ENCODE peak calls at places on chromosomes 5 and 9, in ten cellular contexts. One of them, this sample, is unnamed.

GRCh38 chr5:116650544-116650943 is 75.9 kb upstream of the SEMA6A start:
- DNase-seq in endothelial cell: no peak
- DNase-seq in BJ: no peak
- DNase-seq in AG04450: no peak
- DNase-seq in hepatocyte: no peak
- DNase-seq in AG09319: no peak
- DNase-seq in lung: no peak
- DNase-seq in glutamatergic neuron: no peak
- DNase-seq in Calu3: no peak
- DNase-seq in GM23338: no peak
- DNase-seq in this sample: no peak

GRCh38 chr9:135619599-135619886 is 19.8 kb downstream of the GLT6D1 start:
- DNase-seq in AG04450: no peak
- DNase-seq in lung: no peak
- DNase-seq in BJ: no peak
- DNase-seq in hepatocyte: no peak
- DNase-seq in glutamatergic neuron: no peak
- DNase-seq in AG09319: no peak
- DNase-seq in endothelial cell: no peak
- DNase-seq in Calu3: no peak
- DNase-seq in GM23338: no peak
- DNase-seq in this sample: no peak

GRCh38 chr9:128159073-128159783 is 837 bp upstream of the BBLN start:
- DNase-seq in lung: peak; percentile 40
- DNase-seq in BJ: no peak
- DNase-seq in AG04450: no peak
- DNase-seq in endothelial cell: no peak
- DNase-seq in GM23338: no peak
- DNase-seq in glutamatergic neuron: no peak
- DNase-seq in AG09319: no peak
- DNase-seq in Calu3: no peak
- DNase-seq in hepatocyte: no peak
- DNase-seq in this sample: no peak

GRCh38 chr9:95344735-95345134 is 27.2 kb upstream of the FANCC start:
- DNase-seq in AG04450: no peak
- DNase-seq in glutamatergic neuron: no peak
- DNase-seq in Calu3: no peak
- DNase-seq in endothelial cell: no peak
- DNase-seq in hepatocyte: no peak
- DNase-seq in AG09319: no peak
- DNase-seq in lung: no peak
- DNase-seq in GM23338: no peak
- DNase-seq in BJ: no peak
- DNase-seq in this sample: no peak

GRCh38 chr9:134597957-134598883 is 43.4 kb upstream of the COL5A1 start:
- DNase-seq in BJ: no peak
- DNase-seq in hepatocyte: peak; percentile 62
- DNase-seq in endothelial cell: peak; percentile 12
- DNase-seq in AG09319: no peak
- DNase-seq in Calu3: no peak
- DNase-seq in glutamatergic neuron: no peak
- DNase-seq in AG04450: no peak
- DNase-seq in GM23338: no peak
- DNase-seq in lung: peak; percentile 26
- DNase-seq in this sample: no peak

GRCh38 chr9:133998915-133999580 is 6.9 kb upstream of the VAV2 start:
- DNase-seq in Calu3: no peak
- DNase-seq in AG09319: no peak
- DNase-seq in AG04450: no peak
- DNase-seq in endothelial cell: no peak
- DNase-seq in glutamatergic neuron: no peak
- DNase-seq in GM23338: no peak
- DNase-seq in lung: no peak
- DNase-seq in hepatocyte: no peak
- DNase-seq in BJ: no peak
- DNase-seq in this sample: no peak

GRCh38 chr5:139392678-139393496 is 2.0 kb downstream of the PROB1 start:
- DNase-seq in endothelial cell: peak; percentile 85
- DNase-seq in GM23338: peak; percentile 94
- DNase-seq in Calu3: peak; percentile 93
- DNase-seq in AG09319: no peak
- DNase-seq in BJ: no peak
- DNase-seq in hepatocyte: peak; percentile 80
- DNase-seq in glutamatergic neuron: peak; percentile 89
- DNase-seq in AG04450: no peak
- DNase-seq in lung: peak; percentile 53
- DNase-seq in this sample: peak; percentile 67

GRCh38 chr9:134339183-134339806 is 13.0 kb downstream of the RXRA start:
- DNase-seq in BJ: no peak
- DNase-seq in AG04450: no peak
- DNase-seq in GM23338: no peak
- DNase-seq in glutamatergic neuron: no peak
- DNase-seq in lung: no peak
- DNase-seq in AG09319: no peak
- DNase-seq in endothelial cell: no peak
- DNase-seq in hepatocyte: no peak
- DNase-seq in Calu3: no peak
- DNase-seq in this sample: no peak

GRCh38 chr9:103037508-103038477 is 42.7 kb downstream of the CYLC2 start:
- DNase-seq in glutamatergic neuron: no peak
- DNase-seq in Calu3: no peak
- DNase-seq in hepatocyte: peak; percentile 19
- DNase-seq in lung: no peak
- DNase-seq in endothelial cell: no peak
- DNase-seq in AG04450: no peak
- DNase-seq in AG09319: no peak
- DNase-seq in GM23338: no peak
- DNase-seq in BJ: no peak
- DNase-seq in this sample: no peak

GRCh38 chr9:91776409-91777365 is 173.3 kb downstream of the ROR2 start:
- DNase-seq in GM23338: no peak
- DNase-seq in AG09319: no peak
- DNase-seq in Calu3: no peak
- DNase-seq in lung: no peak
- DNase-seq in AG04450: peak; percentile 13
- DNase-seq in endothelial cell: no peak
- DNase-seq in glutamatergic neuron: no peak
- DNase-seq in BJ: no peak
- DNase-seq in hepatocyte: no peak
- DNase-seq in this sample: no peak

GRCh38 chr9:9752722-9753121 is 860.1 kb downstream of the PTPRD start:
- DNase-seq in AG09319: no peak
- DNase-seq in hepatocyte: peak; percentile 14
- DNase-seq in glutamatergic neuron: no peak
- DNase-seq in Calu3: no peak
- DNase-seq in GM23338: no peak
- DNase-seq in lung: no peak
- DNase-seq in BJ: no peak
- DNase-seq in AG04450: no peak
- DNase-seq in endothelial cell: no peak
- DNase-seq in this sample: no peak

GRCh38 chr9:92308893-92309292 is 15.4 kb upstream of the IARS1 start:
- DNase-seq in GM23338: no peak
- DNase-seq in hepatocyte: peak; percentile 7
- DNase-seq in Calu3: no peak
- DNase-seq in AG09319: no peak
- DNase-seq in glutamatergic neuron: no peak
- DNase-seq in AG04450: no peak
- DNase-seq in endothelial cell: no peak
- DNase-seq in lung: no peak
- DNase-seq in BJ: no peak
- DNase-seq in this sample: no peak

GRCh38 chr5:177373806-177374205 is 10.4 kb upstream of the SLC34A1 start:
- DNase-seq in AG04450: no peak
- DNase-seq in glutamatergic neuron: no peak
- DNase-seq in GM23338: peak; percentile 73
- DNase-seq in AG09319: no peak
- DNase-seq in BJ: no peak
- DNase-seq in hepatocyte: no peak
- DNase-seq in Calu3: no peak
- DNase-seq in lung: no peak
- DNase-seq in endothelial cell: no peak
- DNase-seq in this sample: no peak

GRCh38 chr9:88028338-88028737 is 54.0 kb upstream of the CDK20 start:
- DNase-seq in AG04450: no peak
- DNase-seq in lung: no peak
- DNase-seq in Calu3: no peak
- DNase-seq in glutamatergic neuron: no peak
- DNase-seq in GM23338: no peak
- DNase-seq in hepatocyte: no peak
- DNase-seq in endothelial cell: no peak
- DNase-seq in AG09319: no peak
- DNase-seq in BJ: no peak
- DNase-seq in this sample: no peak

GRCh38 chr9:27086818-27087680 is 22.0 kb upstream of the TEK start:
- DNase-seq in hepatocyte: peak; percentile 11
- DNase-seq in Calu3: no peak
- DNase-seq in glutamatergic neuron: no peak
- DNase-seq in GM23338: no peak
- DNase-seq in lung: no peak
- DNase-seq in BJ: peak; percentile 37
- DNase-seq in AG09319: no peak
- DNase-seq in AG04450: peak; percentile 70
- DNase-seq in endothelial cell: no peak
- DNase-seq in this sample: no peak

DNA sequence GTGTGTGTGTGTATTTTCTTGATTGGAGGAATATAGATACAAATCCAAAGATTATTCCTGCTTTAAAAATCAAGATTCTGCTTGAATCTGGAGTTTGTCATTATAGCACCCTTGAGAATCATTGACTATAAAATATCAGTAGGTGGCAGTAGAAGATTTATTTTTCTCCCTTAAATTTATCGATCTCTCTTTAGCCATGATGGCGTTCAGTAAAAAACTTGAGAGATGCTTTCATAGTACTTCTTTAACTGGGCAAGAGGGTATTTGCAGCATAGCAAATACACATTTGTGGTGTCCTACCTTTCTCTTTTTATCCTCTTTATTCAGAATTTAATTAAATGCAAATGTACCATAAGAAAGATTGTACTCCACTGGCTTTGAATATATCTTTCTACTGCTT is 307.7 kb downstream of the ADGRV1 start:
- DNase-seq in lung: no peak
- DNase-seq in GM23338: peak; percentile 68
- DNase-seq in Calu3: no peak
- DNase-seq in AG09319: no peak
- DNase-seq in endothelial cell: no peak
- DNase-seq in hepatocyte: no peak
- DNase-seq in glutamatergic neuron: no peak
- DNase-seq in BJ: no peak
- DNase-seq in AG04450: no peak
- DNase-seq in this sample: no peak
- TF ChIP-seq CTCF in lung: peak; percentile 5
- TF ChIP-seq CTCF in GM23338: peak; percentile 65
- TF ChIP-seq CTCF in Calu3: peak; percentile 64
- TF ChIP-seq CTCF in AG09319: peak; percentile 34
- TF ChIP-seq CTCF in endothelial cell: peak; percentile 76
- TF ChIP-seq CTCF in hepatocyte: peak; percentile 67
- TF ChIP-seq CTCF in glutamatergic neuron: peak; percentile 52
- TF ChIP-seq CTCF in BJ: peak; percentile 34
- TF ChIP-seq CTCF in AG04450: peak; percentile 45
- TF ChIP-seq CTCF in this sample: peak; percentile 58

GRCh38 chr5:152466079-152466745 is 61.1 kb upstream of the NMUR2 start:
- DNase-seq in hepatocyte: no peak
- DNase-seq in AG04450: no peak
- DNase-seq in glutamatergic neuron: no peak
- DNase-seq in Calu3: no peak
- DNase-seq in endothelial cell: no peak
- DNase-seq in GM23338: no peak
- DNase-seq in AG09319: no peak
- DNase-seq in BJ: no peak
- DNase-seq in lung: no peak
- DNase-seq in this sample: no peak
- TF ChIP-seq CTCF in hepatocyte: no peak
- TF ChIP-seq CTCF in AG04450: no peak
- TF ChIP-seq CTCF in glutamatergic neuron: no peak
- TF ChIP-seq CTCF in Calu3: no peak
- TF ChIP-seq CTCF in endothelial cell: no peak
- TF ChIP-seq CTCF in GM23338: no peak
- TF ChIP-seq CTCF in AG09319: no peak
- TF ChIP-seq CTCF in BJ: no peak
- TF ChIP-seq CTCF in lung: no peak
- TF ChIP-seq CTCF in this sample: no peak

GRCh38 chr9:83062653-83063527 is at the start of gene RASEF:
- DNase-seq in lung: peak; percentile 82
- DNase-seq in glutamatergic neuron: peak; percentile 59
- DNase-seq in GM23338: peak; percentile 88
- DNase-seq in endothelial cell: peak; percentile 51
- DNase-seq in BJ: no peak
- DNase-seq in AG04450: no peak
- DNase-seq in hepatocyte: peak; percentile 85
- DNase-seq in AG09319: no peak
- DNase-seq in Calu3: peak; percentile 91
- DNase-seq in this sample: peak; percentile 79
- TF ChIP-seq CTCF in lung: no peak
- TF ChIP-seq CTCF in glutamatergic neuron: no peak
- TF ChIP-seq CTCF in GM23338: no peak
- TF ChIP-seq CTCF in endothelial cell: no peak
- TF ChIP-seq CTCF in BJ: no peak
- TF ChIP-seq CTCF in AG04450: no peak
- TF ChIP-seq CTCF in hepatocyte: peak; percentile 23
- TF ChIP-seq CTCF in AG09319: no peak
- TF ChIP-seq CTCF in Calu3: no peak
- TF ChIP-seq CTCF in this sample: peak; percentile 51

DNA sequence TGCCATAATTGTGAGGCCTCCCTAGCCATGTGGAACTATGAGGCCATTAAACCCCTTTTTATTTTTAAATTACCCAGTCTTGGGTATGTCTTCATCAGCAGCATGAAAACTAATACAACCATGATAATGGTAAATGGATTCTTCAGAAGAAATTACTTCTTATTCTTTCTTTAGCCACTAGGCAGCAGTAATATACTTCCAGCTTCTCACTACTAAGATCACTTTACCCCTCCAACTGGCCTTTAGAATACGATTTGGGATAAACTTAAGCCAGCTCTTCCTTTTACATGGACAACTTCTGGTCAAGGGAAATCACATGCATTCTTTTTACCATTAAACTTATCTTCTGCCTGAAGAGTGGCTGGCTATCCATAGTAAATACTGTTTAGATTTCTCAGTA is 355.4 kb downstream of the MAN2A1 start:
- DNase-seq in AG04450: no peak
- DNase-seq in lung: no peak
- DNase-seq in endothelial cell: no peak
- DNase-seq in AG09319: peak; percentile 11
- DNase-seq in hepatocyte: no peak
- DNase-seq in BJ: no peak
- DNase-seq in GM23338: peak; percentile 51
- DNase-seq in Calu3: no peak
- DNase-seq in glutamatergic neuron: no peak
- DNase-seq in this sample: no peak
- TF ChIP-seq CTCF in AG04450: no peak
- TF ChIP-seq CTCF in lung: no peak
- TF ChIP-seq CTCF in endothelial cell: no peak
- TF ChIP-seq CTCF in AG09319: peak; percentile 38
- TF ChIP-seq CTCF in hepatocyte: peak; percentile 26
- TF ChIP-seq CTCF in BJ: peak; percentile 24
- TF ChIP-seq CTCF in GM23338: peak; percentile 46
- TF ChIP-seq CTCF in Calu3: no peak
- TF ChIP-seq CTCF in glutamatergic neuron: no peak
- TF ChIP-seq CTCF in this sample: no peak

GRCh38 chr9:79686381-79687130 is 114.8 kb downstream of the TLE4 start:
- DNase-seq in endothelial cell: no peak
- DNase-seq in AG09319: peak; percentile 76
- DNase-seq in GM23338: no peak
- DNase-seq in BJ: peak; percentile 43
- DNase-seq in Calu3: no peak
- DNase-seq in glutamatergic neuron: no peak
- DNase-seq in AG04450: peak; percentile 23
- DNase-seq in lung: no peak
- DNase-seq in hepatocyte: no peak
- DNase-seq in this sample: no peak
- TF ChIP-seq CTCF in endothelial cell: no peak
- TF ChIP-seq CTCF in AG09319: peak; percentile 28
- TF ChIP-seq CTCF in GM23338: no peak
- TF ChIP-seq CTCF in BJ: no peak
- TF ChIP-seq CTCF in Calu3: no peak
- TF ChIP-seq CTCF in glutamatergic neuron: no peak
- TF ChIP-seq CTCF in AG04450: no peak
- TF ChIP-seq CTCF in lung: no peak
- TF ChIP-seq CTCF in hepatocyte: no peak
- TF ChIP-seq CTCF in this sample: no peak

This sample was measured in progenitor cell of endocrine pancreas.